ENCODE peak calls at places on chromosomes 2 and 18, in five cellular contexts. One of them, this sample, is unnamed.

GRCh38 chr2:69645026-69645425 is 1.5 kb upstream of the AAK1 start:
- DNase-seq in adrenal gland: no peak
- DNase-seq in PC-3: peak; percentile 13
- DNase-seq in upper lobe of left lung: no peak
- DNase-seq in mammary epithelial cell: no peak
- DNase-seq in this sample: no peak

GRCh38 chr2:73253400-73253799 is 19.3 kb downstream of the CCT7 start:
- DNase-seq in upper lobe of left lung: no peak
- DNase-seq in adrenal gland: no peak
- DNase-seq in mammary epithelial cell: no peak
- DNase-seq in PC-3: no peak
- DNase-seq in this sample: no peak

GRCh38 chr18:23668731-23669130 is 6.0 kb upstream of the ANKRD29 start:
- DNase-seq in upper lobe of left lung: no peak
- DNase-seq in mammary epithelial cell: no peak
- DNase-seq in PC-3: peak; percentile 68
- DNase-seq in adrenal gland: no peak
- DNase-seq in this sample: no peak

GRCh38 chr2:54631755-54632154 is 91.7 kb upstream of the EML6 start:
- DNase-seq in adrenal gland: no peak
- DNase-seq in upper lobe of left lung: no peak
- DNase-seq in mammary epithelial cell: no peak
- DNase-seq in PC-3: no peak
- DNase-seq in this sample: no peak

GRCh38 chr18:62850619-62851306 is 135.4 kb downstream of the PHLPP1 start:
- DNase-seq in adrenal gland: no peak
- DNase-seq in upper lobe of left lung: no peak
- DNase-seq in PC-3: peak; percentile 64
- DNase-seq in mammary epithelial cell: no peak
- DNase-seq in this sample: no peak

GRCh38 chr18:59783138-59783537 is 85.9 kb upstream of the CCBE1 start:
- DNase-seq in PC-3: peak; percentile 82
- DNase-seq in adrenal gland: peak; percentile 71
- DNase-seq in mammary epithelial cell: peak; percentile 47
- DNase-seq in upper lobe of left lung: no peak
- DNase-seq in this sample: no peak

GRCh38 chr2:75089471-75089870 is 109.8 kb downstream of the TACR1 start:
- DNase-seq in adrenal gland: no peak
- DNase-seq in PC-3: no peak
- DNase-seq in upper lobe of left lung: no peak
- DNase-seq in mammary epithelial cell: no peak
- DNase-seq in this sample: no peak

GRCh38 chr2:199590323-199590915 is 132.7 kb upstream of the SATB2 start:
- DNase-seq in PC-3: no peak
- DNase-seq in upper lobe of left lung: no peak
- DNase-seq in adrenal gland: no peak
- DNase-seq in mammary epithelial cell: no peak
- DNase-seq in this sample: no peak

GRCh38 chr2:73897934-73898333 is 5.1 kb downstream of the ACTG2 start:
- DNase-seq in PC-3: no peak
- DNase-seq in mammary epithelial cell: no peak
- DNase-seq in adrenal gland: no peak
- DNase-seq in upper lobe of left lung: no peak
- DNase-seq in this sample: no peak

GRCh38 chr2:165410231-165410630 is 59.3 kb upstream of the CSRNP3 start:
- DNase-seq in upper lobe of left lung: no peak
- DNase-seq in adrenal gland: no peak
- DNase-seq in mammary epithelial cell: no peak
- DNase-seq in PC-3: no peak
- DNase-seq in this sample: no peak

GRCh38 chr2:134468093-134468640 is 214.3 kb downstream of the MGAT5 start:
- DNase-seq in mammary epithelial cell: no peak
- DNase-seq in upper lobe of left lung: no peak
- DNase-seq in PC-3: no peak
- DNase-seq in adrenal gland: no peak
- DNase-seq in this sample: no peak

GRCh38 chr2:134122610-134123009 is 131.3 kb upstream of the MGAT5 start:
- DNase-seq in upper lobe of left lung: no peak
- DNase-seq in adrenal gland: no peak
- DNase-seq in PC-3: peak; percentile 18
- DNase-seq in mammary epithelial cell: no peak
- DNase-seq in this sample: no peak

GRCh38 chr2:177625744-177626655 is 233.4 kb downstream of the AGPS start:
- DNase-seq in PC-3: no peak
- DNase-seq in upper lobe of left lung: no peak
- DNase-seq in adrenal gland: no peak
- DNase-seq in mammary epithelial cell: no peak
- DNase-seq in this sample: no peak

GRCh38 chr2:102518170-102518569 is 45.1 kb downstream of the SLC9A4 start:
- DNase-seq in adrenal gland: no peak
- DNase-seq in PC-3: no peak
- DNase-seq in upper lobe of left lung: no peak
- DNase-seq in mammary epithelial cell: no peak
- DNase-seq in this sample: no peak

GRCh38 chr2:24635181-24635580 is 144.1 kb downstream of the NCOA1 start:
- DNase-seq in PC-3: no peak
- DNase-seq in upper lobe of left lung: no peak
- DNase-seq in mammary epithelial cell: no peak
- DNase-seq in adrenal gland: no peak
- DNase-seq in this sample: no peak

GRCh38 chr2:25697559-25698341 is 24.4 kb upstream of the DTNB start:
- DNase-seq in mammary epithelial cell: no peak
- DNase-seq in upper lobe of left lung: no peak
- DNase-seq in adrenal gland: no peak
- DNase-seq in PC-3: no peak
- DNase-seq in this sample: no peak

GRCh38 chr2:101617188-101617587 is 80.3 kb upstream of the MAP4K4 start:
- DNase-seq in adrenal gland: no peak
- DNase-seq in PC-3: peak; percentile 8
- DNase-seq in upper lobe of left lung: no peak
- DNase-seq in mammary epithelial cell: peak; percentile 27
- DNase-seq in this sample: no peak

GRCh38 chr2:237474511-237474911 is 12.5 kb upstream of the MLPH start:
- DNase-seq in mammary epithelial cell: no peak
- DNase-seq in adrenal gland: no peak
- DNase-seq in upper lobe of left lung: peak; percentile 59
- DNase-seq in PC-3: no peak
- DNase-seq in this sample: no peak

GRCh38 chr18:75544496-75544895 is 117.0 kb upstream of the SMIM21 start:
- DNase-seq in upper lobe of left lung: no peak
- DNase-seq in adrenal gland: no peak
- DNase-seq in mammary epithelial cell: peak; percentile 61
- DNase-seq in PC-3: no peak
- DNase-seq in this sample: no peak

GRCh38 chr2:111954602-111955332 is 56.4 kb downstream of the MERTK start:
- DNase-seq in mammary epithelial cell: no peak
- DNase-seq in adrenal gland: no peak
- DNase-seq in PC-3: no peak
- DNase-seq in upper lobe of left lung: no peak
- DNase-seq in this sample: no peak

GRCh38 chr18:36187138-36187825 is at the start of gene MOCOS:
- DNase-seq in upper lobe of left lung: peak; percentile 87
- DNase-seq in mammary epithelial cell: peak; percentile 77
- DNase-seq in adrenal gland: peak; percentile 70
- DNase-seq in PC-3: peak; percentile 55
- DNase-seq in this sample: peak; percentile 38

GRCh38 chr2:23207871-23208270 is 177.1 kb upstream of the KLHL29 start:
- DNase-seq in adrenal gland: no peak
- DNase-seq in mammary epithelial cell: no peak
- DNase-seq in upper lobe of left lung: no peak
- DNase-seq in PC-3: no peak
- DNase-seq in this sample: no peak

GRCh38 chr2:165596788-165597187 is 127.3 kb downstream of the CSRNP3 start:
- DNase-seq in mammary epithelial cell: no peak
- DNase-seq in upper lobe of left lung: no peak
- DNase-seq in PC-3: no peak
- DNase-seq in adrenal gland: no peak
- DNase-seq in this sample: no peak

GRCh38 chr2:108288534-108289106 is at the start of gene SULT1C2:
- DNase-seq in upper lobe of left lung: peak; percentile 68
- DNase-seq in mammary epithelial cell: no peak
- DNase-seq in PC-3: no peak
- DNase-seq in adrenal gland: no peak
- DNase-seq in this sample: no peak

GRCh38 chr18:24413148-24413547 is 13.3 kb upstream of the IMPACT start:
- DNase-seq in adrenal gland: no peak
- DNase-seq in upper lobe of left lung: no peak
- DNase-seq in mammary epithelial cell: no peak
- DNase-seq in PC-3: peak; percentile 25
- DNase-seq in this sample: no peak

GRCh38 chr2:8662239-8662879 is 19.5 kb upstream of the ID2 start:
- DNase-seq in mammary epithelial cell: peak; percentile 59
- DNase-seq in adrenal gland: peak; percentile 36
- DNase-seq in PC-3: peak; percentile 93
- DNase-seq in upper lobe of left lung: no peak
- DNase-seq in this sample: peak; percentile 68

GRCh38 chr18:7084766-7085080 is 32.9 kb downstream of the LAMA1 start:
- DNase-seq in mammary epithelial cell: peak; percentile 69
- DNase-seq in upper lobe of left lung: no peak
- DNase-seq in adrenal gland: no peak
- DNase-seq in PC-3: no peak
- DNase-seq in this sample: no peak

GRCh38 chr2:211931314-211931713 is 607.3 kb downstream of the ERBB4 start:
- DNase-seq in mammary epithelial cell: peak; percentile 53
- DNase-seq in adrenal gland: no peak
- DNase-seq in PC-3: no peak
- DNase-seq in upper lobe of left lung: no peak
- DNase-seq in this sample: no peak

GRCh38 chr2:89850881-89851582 is 1159.6 kb downstream of the RPIA start:
- DNase-seq in upper lobe of left lung: no peak
- DNase-seq in adrenal gland: no peak
- DNase-seq in mammary epithelial cell: no peak
- DNase-seq in PC-3: no peak
- DNase-seq in this sample: no peak

GRCh38 chr2:150391779-150392178 is 95.7 kb downstream of the RND3 start:
- DNase-seq in mammary epithelial cell: no peak
- DNase-seq in upper lobe of left lung: no peak
- DNase-seq in PC-3: no peak
- DNase-seq in adrenal gland: no peak
- DNase-seq in this sample: no peak

GRCh38 chr18:51890762-51891161 is 449.2 kb upstream of the DCC start:
- DNase-seq in mammary epithelial cell: peak; percentile 79
- DNase-seq in PC-3: peak; percentile 51
- DNase-seq in adrenal gland: no peak
- DNase-seq in upper lobe of left lung: peak; percentile 70
- DNase-seq in this sample: no peak

GRCh38 chr18:79900610-79901570 is 50.6 kb downstream of the SLC66A2 start:
- DNase-seq in upper lobe of left lung: peak; percentile 20
- DNase-seq in adrenal gland: no peak
- DNase-seq in mammary epithelial cell: no peak
- DNase-seq in PC-3: no peak
- DNase-seq in this sample: no peak

GRCh38 chr18:79897940-79898625 is 53.4 kb downstream of the SLC66A2 start:
- DNase-seq in mammary epithelial cell: no peak
- DNase-seq in PC-3: no peak
- DNase-seq in upper lobe of left lung: no peak
- DNase-seq in adrenal gland: no peak
- DNase-seq in this sample: no peak

GRCh38 chr18:79898952-79899608 is 52.4 kb downstream of the SLC66A2 start:
- DNase-seq in adrenal gland: no peak
- DNase-seq in mammary epithelial cell: no peak
- DNase-seq in upper lobe of left lung: no peak
- DNase-seq in PC-3: no peak
- DNase-seq in this sample: no peak

GRCh38 chr18:79899609-79900435 is 51.6 kb downstream of the SLC66A2 start:
- DNase-seq in PC-3: no peak
- DNase-seq in mammary epithelial cell: no peak
- DNase-seq in adrenal gland: no peak
- DNase-seq in upper lobe of left lung: no peak
- DNase-seq in this sample: no peak

GRCh38 chr18:79896746-79897145 is 54.7 kb downstream of the SLC66A2 start:
- DNase-seq in mammary epithelial cell: no peak
- DNase-seq in PC-3: no peak
- DNase-seq in upper lobe of left lung: no peak
- DNase-seq in adrenal gland: no peak
- DNase-seq in this sample: no peak
- H3K9me3 ChIP-seq in mammary epithelial cell: peaks cover 70% of the 10 kb centered on the region
- H3K9me3 ChIP-seq in PC-3: peaks cover 19% of the 10 kb centered on the region
- H3K9me3 ChIP-seq in upper lobe of left lung: peaks cover 60% of the 10 kb centered on the region
- H3K9me3 ChIP-seq in adrenal gland: no peaks in the 10 kb centered on the region
- H3K9me3 ChIP-seq in this sample: peaks cover 36% of the 10 kb centered on the region

DNA sequence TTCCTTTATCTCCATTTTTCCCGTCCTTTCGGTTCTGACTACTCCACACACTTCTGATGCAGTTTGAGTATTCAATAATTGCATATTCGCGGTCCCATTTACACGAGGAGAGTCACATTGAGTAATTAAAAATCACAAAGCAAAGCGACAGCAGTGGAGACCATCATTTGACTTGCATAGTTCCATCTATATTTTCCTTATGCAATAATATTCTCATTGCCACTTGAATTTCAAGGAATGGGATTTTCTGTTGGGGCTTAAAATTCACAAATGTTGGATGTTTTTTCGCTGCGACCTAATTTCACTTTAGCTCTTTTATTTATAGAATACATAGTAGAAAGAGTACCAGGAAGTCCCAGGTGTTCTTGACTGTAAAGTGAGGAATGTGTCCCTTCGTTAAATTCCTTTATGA is 186.8 kb downstream of the ZEB2 start:
- DNase-seq in mammary epithelial cell: no peak
- DNase-seq in upper lobe of left lung: no peak
- DNase-seq in PC-3: no peak
- DNase-seq in adrenal gland: no peak
- DNase-seq in this sample: no peak
- H3K4me3 ChIP-seq in mammary epithelial cell: no peak overlapping the region
- H3K4me3 ChIP-seq in upper lobe of left lung: peak overlapping the region; percentile 73
- H3K4me3 ChIP-seq in PC-3: peak overlapping the region; percentile 67
- H3K4me3 ChIP-seq in adrenal gland: no peak overlapping the region
- H3K4me3 ChIP-seq in this sample: peak overlapping the region; percentile 66

GRCh38 chr2:95382128-95382645 is 20.3 kb upstream of the FAHD2A start:
- DNase-seq in adrenal gland: no peak
- DNase-seq in mammary epithelial cell: no peak
- DNase-seq in PC-3: no peak
- DNase-seq in upper lobe of left lung: no peak
- DNase-seq in this sample: no peak
- H3K9me3 ChIP-seq in adrenal gland: no peaks in the 10 kb centered on the region
- H3K9me3 ChIP-seq in mammary epithelial cell: no peaks in the 10 kb centered on the region
- H3K9me3 ChIP-seq in PC-3: no peaks in the 10 kb centered on the region
- H3K9me3 ChIP-seq in upper lobe of left lung: no peaks in the 10 kb centered on the region
- H3K9me3 ChIP-seq in this sample: no peaks in the 10 kb centered on the region

GRCh38 chr2:241260911-241261310 is 54.6 kb downstream of the HDLBP start:
- DNase-seq in mammary epithelial cell: no peak
- DNase-seq in adrenal gland: no peak
- DNase-seq in upper lobe of left lung: no peak
- DNase-seq in PC-3: no peak
- DNase-seq in this sample: no peak

GRCh38 chr2:241263061-241263460 is 52.4 kb downstream of the HDLBP start:
- DNase-seq in mammary epithelial cell: no peak
- DNase-seq in upper lobe of left lung: no peak
- DNase-seq in PC-3: no peak
- DNase-seq in adrenal gland: no peak
- DNase-seq in this sample: peak; percentile 27

GRCh38 chr2:241265506-241265905 is 50.0 kb downstream of the HDLBP start:
- DNase-seq in upper lobe of left lung: no peak
- DNase-seq in mammary epithelial cell: no peak
- DNase-seq in PC-3: no peak
- DNase-seq in adrenal gland: no peak
- DNase-seq in this sample: no peak

GRCh38 chr2:241258505-241259160 is 56.8 kb downstream of the HDLBP start:
- DNase-seq in mammary epithelial cell: no peak
- DNase-seq in adrenal gland: no peak
- DNase-seq in PC-3: no peak
- DNase-seq in upper lobe of left lung: no peak
- DNase-seq in this sample: no peak

GRCh38 chr2:241261628-241262027 is 53.8 kb downstream of the HDLBP start:
- DNase-seq in PC-3: no peak
- DNase-seq in upper lobe of left lung: no peak
- DNase-seq in adrenal gland: no peak
- DNase-seq in mammary epithelial cell: no peak
- DNase-seq in this sample: no peak
- H3K4me3 ChIP-seq in PC-3: no peak overlapping the region
- H3K4me3 ChIP-seq in upper lobe of left lung: no peak overlapping the region
- H3K4me3 ChIP-seq in adrenal gland: no peak overlapping the region
- H3K4me3 ChIP-seq in mammary epithelial cell: no peak overlapping the region
- H3K4me3 ChIP-seq in this sample: no peak overlapping the region

This sample was measured in ascending aorta.